ENCODE peak calls at places on chromosomes 16 and 17, in eight cellular contexts. M is GM03348; X is left lung; P is CD8-positive, alpha-beta T cell; Q is amygdala; U is AG08396; R is GM12891; F is stimulated activated CD8-positive, alpha-beta memory T cell treated with anti-CD3 and anti-CD28 coated beads, Interleukin-12 subunit alpha, Interleukin-12 subunit beta, amount 100 ng/mL, for 1 hour. D is an unnamed sample.
A peak's percentile ranks its signal among the peaks of the same experiment; 100 is the strongest.

GRCh38 chr16:46857261-46857962 is 26.4 kb upstream of the C16orf87 start:
- DNase-seq in Q (peak; percentile 59), R (no peak), X (no peak), M (peak; percentile 72), P (no peak), U (peak; percentile 77), F (no peak), D (peak; percentile 62)

GRCh38 chr16:53892155-53892554 is 188.2 kb downstream of the FTO start:
- DNase-seq in U (peak; percentile 46), P (peak; percentile 5), X (no peak), Q (peak; percentile 50), F (peak; percentile 30), M (peak; percentile 65), R (no peak), D (peak; percentile 69)

GRCh38 chr17:8822401-8823035 is 23.4 kb upstream of the MFSD6L start:
- DNase-seq in F (no peak), U (no peak), Q (no peak), M (no peak), X (no peak), R (no peak), P (no peak), D (no peak)

GRCh38 chr17:72142614-72143013 is 21.8 kb downstream of the SOX9 start:
- DNase-seq in M (no peak), X (no peak), Q (no peak), U (no peak), P (no peak), F (no peak), R (no peak), D (no peak)

GRCh38 chr16:85913688-85914422 is 14.9 kb downstream of the IRF8 start:
- DNase-seq in M (no peak), X (no peak), F (no peak), Q (no peak), U (no peak), R (no peak), P (no peak), D (no peak)

GRCh38 chr17:46928472-46929261 is 5.7 kb downstream of the GOSR2 start:
- DNase-seq in F (no peak), M (no peak), X (no peak), U (no peak), Q (no peak), P (no peak), R (no peak), D (no peak)

GRCh38 chr17:28537219-28537610 is 15.2 kb downstream of the UNC119 start:
- DNase-seq in U (no peak), Q (no peak), P (no peak), X (no peak), F (no peak), M (no peak), R (no peak), D (no peak)

GRCh38 chr17:63764701-63765100 is 8.7 kb downstream of the CCDC47 start:
- DNase-seq in R (no peak), P (no peak), Q (no peak), M (no peak), F (no peak), U (no peak), X (no peak), D (no peak)

GRCh38 chr17:27569257-27569722 is 61.7 kb upstream of the LGALS9 start:
- DNase-seq in U (no peak), R (peak; percentile 65), F (peak; percentile 29), Q (peak; percentile 3), P (peak; percentile 21), M (peak; percentile 48), X (no peak), D (peak; percentile 46)

GRCh38 chr17:60534613-60535157 is 8.6 kb upstream of the APPBP2 start:
- DNase-seq in X (no peak), Q (no peak), U (no peak), F (no peak), R (no peak), M (no peak), P (no peak), D (no peak)

GRCh38 chr17:20896153-20896649 is 146.6 kb downstream of the USP22 start:
- DNase-seq in Q (peak; percentile 5), M (peak; percentile 12), F (no peak), X (peak; percentile 81), R (no peak), P (no peak), U (no peak), D (no peak)

GRCh38 chr17:80694992-80695912 is 150.6 kb downstream of the RPTOR start:
- DNase-seq in X (no peak), U (no peak), Q (no peak), F (no peak), P (no peak), R (no peak), M (no peak), D (no peak)

GRCh38 chr16:85546585-85547447 is 66.3 kb upstream of the GSE1 start:
- DNase-seq in Q (no peak), M (no peak), X (peak; percentile 60), F (no peak), P (no peak), R (no peak), U (no peak), D (no peak)

GRCh38 chr17:72237223-72237622 is 116.4 kb downstream of the SOX9 start:
- DNase-seq in U (no peak), P (no peak), X (no peak), Q (no peak), M (no peak), R (no peak), F (no peak), D (no peak)

GRCh38 chr17:4474093-4474492 is 24.6 kb upstream of the SPNS2 start:
- DNase-seq in Q (peak; percentile 21), X (no peak), P (no peak), M (no peak), U (no peak), F (no peak), R (no peak), D (no peak)

GRCh38 chr16:4034963-4035362 is 81.3 kb downstream of the ADCY9 start:
- DNase-seq in R (no peak), X (no peak), U (no peak), P (no peak), M (no peak), Q (no peak), F (no peak), D (no peak)

GRCh38 chr16:49474741-49475140 is 101.1 kb downstream of the C16orf78 start:
- DNase-seq in P (no peak), R (no peak), X (peak; percentile 56), U (no peak), M (no peak), Q (no peak), F (no peak), D (no peak)

GRCh38 chr16:28538733-28539596 is at the start of gene NUPR1:
- DNase-seq in F (no peak), R (no peak), M (peak; percentile 98), P (no peak), X (peak; percentile 87), U (peak; percentile 95), Q (peak; percentile 64), D (peak; percentile 98)

GRCh38 chr17:21352981-21353265 is 23.2 kb upstream of the KCNJ12 start:
- DNase-seq in X (peak; percentile 22), P (no peak), R (no peak), Q (no peak), U (no peak), F (no peak), M (no peak), D (no peak)

GRCh38 chr17:29156781-29157180 is 23.4 kb downstream of the MYO18A start:
- DNase-seq in P (no peak), R (no peak), M (no peak), F (no peak), X (no peak), Q (no peak), U (no peak), D (no peak)

GRCh38 chr17:43216369-43216761 is 4.7 kb downstream of the TMEM106A start:
- DNase-seq in Q (no peak), M (no peak), R (no peak), U (no peak), X (no peak), F (no peak), P (no peak), D (no peak)

GRCh38 chr17:35715416-35715815 is 16.0 kb upstream of the RASL10B start:
- DNase-seq in R (no peak), Q (no peak), M (no peak), U (no peak), X (no peak), P (no peak), F (no peak), D (no peak)

GRCh38 chr17:80028030-80028429 is 7.6 kb downstream of the TBC1D16 start:
- DNase-seq in F (no peak), X (no peak), Q (peak; percentile 4), R (no peak), U (no peak), M (no peak), P (no peak), D (no peak)

D was measured in MG63.